ENCODE peak calls at places on chromosomes 12 and 14, in nine cellular contexts. J, Q, V, C, T, H, S, W and U are unnamed samples.

GRCh38 chr14:50344831-50345563 is 32.9 kb downstream of the DMAC2L start:
- DNase-seq in W (no peak), Q (no peak), H (no peak), C (no peak), T (no peak), S (no peak), J (no peak), V (peak), U (no peak)

GRCh38 chr12:94244165-94245133 is 96.1 kb downstream of the PLXNC1 start:
- DNase-seq in W (no peak), T (peak), C (peak), V (no peak), J (no peak), H (no peak), Q (no peak), S (peak), U (no peak)

GRCh38 chr14:67335781-67336180 is 23.8 kb downstream of the ATP6V1D start:
- DNase-seq in T (no peak), V (peak), Q (no peak), W (no peak), C (no peak), S (peak), H (no peak), J (no peak), U (no peak)

GRCh38 chr12:121314441-121314840 is 17.9 kb upstream of the CAMKK2 start:
- DNase-seq in C (no peak), W (no peak), T (no peak), H (no peak), Q (no peak), V (no peak), S (no peak), J (no peak), U (no peak)

GRCh38 chr12:124764870-124765570 is 98.6 kb downstream of the SCARB1 start:
- DNase-seq in S (no peak), T (no peak), C (no peak), W (peak), J (no peak), H (no peak), V (peak), Q (peak), U (no peak)

GRCh38 chr14:91729756-91730155 is 2.1 kb downstream of the CATSPERB start:
- DNase-seq in H (no peak), C (no peak), S (no peak), W (no peak), J (no peak), V (no peak), T (no peak), Q (no peak), U (no peak)

GRCh38 chr12:6225630-6226001 is 25.4 kb downstream of the CD9 start:
- DNase-seq in J (no peak), V (no peak), Q (no peak), H (no peak), T (no peak), C (no peak), S (no peak), W (no peak), U (no peak)

GRCh38 chr14:66543996-66544395 is 36.0 kb downstream of the GPHN start:
- DNase-seq in W (no peak), C (no peak), Q (no peak), J (no peak), V (no peak), T (no peak), H (no peak), S (no peak), U (no peak)

GRCh38 chr14:37056473-37056872 is 115.9 kb downstream of the SLC25A21 start:
- DNase-seq in Q (peak), V (peak), H (no peak), J (no peak), S (no peak), T (no peak), C (no peak), W (no peak), U (no peak)

GRCh38 chr12:124835652-124836410 is 27.8 kb downstream of the SCARB1 start:
- DNase-seq in J (no peak), Q (no peak), T (no peak), C (no peak), H (no peak), S (no peak), V (peak), W (peak), U (no peak)